ENCODE peak calls at places on chromosomes 11 and 22, in eight cellular contexts. Y, J, Z, I, H, C, L and T are unnamed samples.

GRCh38 chr11:111942826-111943225 is 5.7 kb downstream of the DIXDC1 start:
- DNase-seq in Y (peak; percentile 74), J (no peak), H (no peak), L (no peak), C (no peak), I (no peak), Z (no peak), T (peak; percentile 4)

GRCh38 chr11:22703040-22703439 is 36.6 kb downstream of the GAS2 start:
- DNase-seq in L (peak; percentile 16), I (no peak), Y (peak; percentile 86), Z (no peak), C (no peak), H (no peak), J (no peak), T (no peak)

GRCh38 chr22:21044931-21045584 is 688 bp upstream of the LRRC74B start:
- DNase-seq in J (no peak), I (no peak), Y (peak; percentile 87), Z (peak; percentile 89), C (no peak), L (no peak), H (no peak), T (peak; percentile 91)

GRCh38 chr11:117107701-117108590 is 9.7 kb upstream of the SIK3 start:
- DNase-seq in H (no peak), I (no peak), J (no peak), Z (no peak), L (no peak), C (no peak), Y (no peak), T (no peak)

GRCh38 chr22:43094085-43094484 is 4.9 kb upstream of the TTLL1 start:
- DNase-seq in L (no peak), Z (peak; percentile 67), C (no peak), J (peak; percentile 92), I (no peak), Y (no peak), H (no peak), T (no peak)

GRCh38 chr11:95849087-95849825 is 59.0 kb downstream of the CEP57 start:
- DNase-seq in L (peak; percentile 10), I (peak; percentile 34), Z (peak; percentile 85), C (no peak), H (peak; percentile 84), J (peak; percentile 64), Y (peak; percentile 87), T (no peak)

GRCh38 chr11:134939905-134940304 is 527.9 kb upstream of the B3GAT1 start:
- DNase-seq in L (no peak), Y (no peak), H (peak; percentile 77), J (no peak), Z (peak; percentile 50), C (no peak), I (no peak), T (peak; percentile 83)

GRCh38 chr11:130087294-130087926 is 17.7 kb downstream of the APLP2 start:
- DNase-seq in Y (no peak), H (no peak), Z (no peak), C (no peak), L (no peak), I (no peak), J (no peak), T (no peak)

GRCh38 chr11:70073188-70073817 is 4.8 kb upstream of the ANO1 start:
- DNase-seq in Z (no peak), H (peak; percentile 56), I (no peak), C (no peak), Y (peak; percentile 45), L (no peak), J (no peak), T (no peak)

GRCh38 chr11:44326615-44327475 is 16.9 kb upstream of the ALX4 start:
- DNase-seq in H (no peak), I (no peak), Z (no peak), L (no peak), C (no peak), J (no peak), Y (no peak), T (no peak)

DNA sequence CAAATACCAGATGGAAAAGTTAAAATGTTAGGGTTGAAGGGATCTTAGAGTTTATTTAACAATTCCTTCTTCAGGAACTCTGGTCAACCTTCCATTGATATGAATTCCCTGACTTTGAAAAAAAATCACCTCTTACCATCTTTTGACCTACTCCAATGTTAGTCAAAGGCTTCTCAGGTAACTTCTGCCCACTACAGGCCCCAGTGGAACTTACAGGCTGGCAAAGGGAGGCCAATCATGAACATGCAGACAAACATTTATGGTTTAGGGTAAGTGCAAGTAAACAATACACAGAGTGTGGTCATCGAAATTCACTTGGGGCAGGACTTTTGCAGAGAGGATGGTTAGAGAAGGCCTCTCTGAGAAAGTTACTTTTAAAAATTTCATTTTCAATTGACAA is 45.1 kb downstream of the SYN3 start:
- DNase-seq in C (no peak), Y (no peak), J (no peak), L (no peak), I (no peak), H (peak; percentile 37), Z (no peak), T (peak; percentile 11)
- TF ChIP-seq CTCF in C (no peak), Y (no peak), J (no peak), L (no peak), I (no peak), H (no peak), Z (peak; percentile 18), T (no peak)

GRCh38 chr22:34688825-34689224 is 377.1 kb upstream of the ISX start:
- DNase-seq in I (no peak), C (no peak), H (no peak), Z (no peak), Y (no peak), J (no peak), L (no peak), T (peak; percentile 38)
- TF ChIP-seq CTCF in I (no peak), C (no peak), H (no peak), Z (no peak), Y (no peak), J (no peak), L (no peak), T (no peak)

DNA sequence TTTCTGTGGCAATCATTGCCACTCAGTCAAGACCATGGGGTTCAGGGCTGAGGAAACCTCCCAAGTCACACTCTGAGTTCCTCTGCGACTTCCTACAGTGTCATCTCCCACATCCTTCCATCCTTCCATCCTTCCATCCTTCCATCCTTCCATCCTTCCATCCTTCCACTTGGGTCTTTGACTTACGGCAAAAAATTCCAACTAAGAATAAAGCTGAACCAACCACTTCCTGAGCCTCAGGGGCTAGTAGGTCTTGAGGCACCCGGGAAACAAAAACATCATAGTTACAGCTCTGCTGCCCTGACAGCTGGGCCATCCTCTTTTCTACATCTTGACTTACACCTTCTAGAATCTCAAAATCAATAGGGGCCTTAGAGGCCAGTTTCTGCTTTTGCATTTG is 32.1 kb downstream of the EHF start:
- DNase-seq in Y (no peak), Z (no peak), I (no peak), C (no peak), L (no peak), H (no peak), J (no peak), T (no peak)
- TF ChIP-seq CTCF in Y (no peak), Z (no peak), I (no peak), C (no peak), L (no peak), H (no peak), J (no peak), T (no peak)

GRCh38 chr11:124745835-124746620 is 6.0 kb downstream of the VSIG2 start:
- DNase-seq in I (no peak), H (no peak), C (no peak), J (peak; percentile 69), Y (no peak), Z (no peak), L (peak; percentile 64), T (no peak)

GRCh38 chr11:124745270-124745834 is 5.6 kb downstream of the NRGN start:
- DNase-seq in Z (no peak), L (no peak), H (no peak), Y (no peak), C (no peak), J (no peak), I (no peak), T (no peak)

GRCh38 chr11:124747406-124748099 is 4.5 kb downstream of the VSIG2 start:
- DNase-seq in I (no peak), Y (no peak), H (no peak), L (no peak), C (no peak), J (peak; percentile 12), Z (no peak), T (no peak)

GRCh38 chr11:124748100-124748418 is 4.0 kb downstream of the VSIG2 start:
- DNase-seq in J (peak; percentile 21), L (no peak), C (no peak), I (no peak), Y (no peak), H (no peak), Z (no peak), T (no peak)

DNA sequence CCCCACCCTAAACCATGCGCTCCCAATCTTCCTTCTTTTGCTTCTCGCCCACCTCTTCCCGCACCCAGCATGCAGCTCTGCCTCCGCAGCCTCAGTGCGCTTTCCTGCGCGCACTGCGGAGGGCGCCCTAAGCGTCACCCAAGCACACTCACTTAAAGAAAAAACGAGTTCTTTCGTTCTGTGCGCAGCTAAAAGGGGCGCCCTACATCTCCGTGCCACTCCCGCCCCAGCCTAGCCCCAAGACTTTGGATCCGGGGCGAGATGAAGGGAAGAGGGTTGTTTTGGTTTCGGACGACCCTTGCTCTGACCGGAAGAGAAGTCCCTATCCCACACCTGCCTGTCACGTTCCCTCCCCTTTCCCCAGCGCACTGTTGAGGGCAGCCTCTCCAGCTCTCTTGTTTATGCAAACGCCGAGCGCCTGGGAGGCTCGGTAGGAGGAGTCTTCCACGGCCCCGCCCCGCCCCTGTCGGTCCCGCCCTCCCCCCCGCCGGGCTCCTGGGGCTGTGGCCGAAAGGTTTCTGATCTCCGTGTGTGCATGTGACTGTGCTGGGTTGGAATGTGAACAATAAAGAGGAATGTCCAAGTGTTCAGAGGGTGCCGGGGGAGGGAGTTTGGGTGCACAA is 5.3 kb downstream of the VSIG2 start:
- DNase-seq in L (peak; percentile 92), J (peak; percentile 95), C (peak; percentile 48), H (peak; percentile 95), Y (peak; percentile 76), I (peak; percentile 90), Z (peak; percentile 29), T (no peak)
- TF ChIP-seq CTCF in L (peak; percentile 82), J (peak; percentile 66), C (no peak), H (no peak), Y (peak; percentile 69), I (peak; percentile 26), Z (peak; percentile 15), T (peak; percentile 52)

GRCh38 chr22:29700949-29701927 is 18.6 kb upstream of the CABP7 start:
- DNase-seq in Z (peak; percentile 47), J (peak; percentile 75), I (no peak), Y (no peak), C (no peak), H (peak; percentile 81), L (no peak), T (no peak)
- TF ChIP-seq CTCF in Z (no peak), J (peak; percentile 31), I (no peak), Y (peak; percentile 33), C (no peak), H (no peak), L (no peak), T (peak; percentile 29)

DNA sequence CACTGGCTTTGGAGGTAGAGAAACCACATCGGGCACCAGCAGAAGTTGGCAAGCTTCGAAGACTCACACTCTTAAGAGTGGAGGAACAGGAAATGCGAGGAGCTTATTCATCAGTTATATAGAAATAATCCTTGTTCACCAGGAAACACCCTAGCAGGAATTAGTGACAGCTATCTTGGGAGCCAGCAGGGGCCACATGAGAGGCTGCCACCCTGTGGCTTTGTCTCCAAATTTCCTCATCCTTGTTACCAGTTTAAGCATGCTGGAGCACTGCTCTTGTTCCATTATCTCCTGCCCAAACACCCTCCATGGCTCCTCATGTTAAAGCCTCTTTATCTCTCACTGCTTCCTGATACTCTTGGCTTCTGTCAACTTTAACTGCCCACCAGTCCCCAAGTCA is 131.0 kb downstream of the PLEKHA7 start:
- DNase-seq in C (no peak), L (no peak), H (no peak), I (no peak), Y (no peak), J (peak; percentile 32), Z (peak; percentile 13), T (no peak)
- TF ChIP-seq CTCF in C (no peak), L (no peak), H (no peak), I (no peak), Y (no peak), J (peak; percentile 38), Z (no peak), T (peak; percentile 8)